ENCODE peak calls at places on chromosomes 7 and 10, in five cellular contexts. P is lung, F is left ventricle myocardium inferior, O is suprapubic skin, I is adrenal gland. B is an unnamed sample.

GRCh38 chr10:115093286-115093775 is at the start of gene ATRNL1:
- DNase-seq in I (peak; percentile 51), P (no peak), O (peak; percentile 60), F (no peak), B (peak; percentile 16)

GRCh38 chr7:70739646-70740045 is 392.3 kb upstream of the GALNT17 start:
- DNase-seq in P (no peak), I (no peak), O (no peak), F (no peak), B (no peak)

GRCh38 chr10:130160775-130161174 is 24.6 kb downstream of the GLRX3 start:
- DNase-seq in O (no peak), P (no peak), I (no peak), F (no peak), B (no peak)

GRCh38 chr7:138663741-138664710 is 37.1 kb downstream of the SVOPL start:
- DNase-seq in F (no peak), O (no peak), I (no peak), P (no peak), B (peak; percentile 9)

GRCh38 chr7:36441344-36442022 is 51.8 kb downstream of the ANLN start:
- DNase-seq in O (no peak), P (no peak), I (no peak), F (no peak), B (no peak)

GRCh38 chr7:36971515-36972139 is 247.3 kb upstream of the AOAH start:
- DNase-seq in P (no peak), F (no peak), I (no peak), O (no peak), B (no peak)

GRCh38 chr7:140263277-140263676 is 86.5 kb upstream of the KDM7A start:
- DNase-seq in O (no peak), P (no peak), I (no peak), F (no peak), B (no peak)

GRCh38 chr10:69574571-69574978 is 1.4 kb upstream of the NEUROG3 start:
- DNase-seq in O (no peak), I (peak; percentile 2), P (no peak), F (no peak), B (no peak)

GRCh38 chr10:24616536-24616935 is 107.2 kb downstream of the ARHGAP21 start:
- DNase-seq in P (no peak), I (no peak), F (no peak), O (no peak), B (no peak)

GRCh38 chr10:110279062-110279986 is 25.4 kb downstream of the SMNDC1 start:
- DNase-seq in P (no peak), O (no peak), F (no peak), I (peak; percentile 77), B (peak; percentile 79)

GRCh38 chr7:153381275-153382119 is 621.9 kb downstream of the ACTR3B start:
- DNase-seq in I (peak; percentile 16), P (no peak), O (no peak), F (no peak), B (no peak)

GRCh38 chr10:986137-986825 is 2.0 kb upstream of the GTPBP4 start:
- DNase-seq in P (peak; percentile 83), I (no peak), O (no peak), F (no peak), B (peak; percentile 57)

GRCh38 chr10:103923502-103923901 is 5.5 kb upstream of the STN1 start:
- DNase-seq in I (no peak), F (no peak), P (no peak), O (no peak), B (no peak)

GRCh38 chr7:43674559-43675436 is 54.5 kb downstream of the COA1 start:
- DNase-seq in O (no peak), P (no peak), I (peak; percentile 57), F (no peak), B (peak; percentile 74)

GRCh38 chr10:101619983-101620382 is 31.9 kb downstream of the DPCD start:
- DNase-seq in I (no peak), O (no peak), P (no peak), F (no peak), B (no peak)

GRCh38 chr10:73762915-73763314 is 18.7 kb downstream of the SEC24C start:
- DNase-seq in I (no peak), O (no peak), F (no peak), P (no peak), B (no peak)

GRCh38 chr10:131963350-131963749 is 18.4 kb downstream of the BNIP3 start:
- DNase-seq in I (no peak), O (peak; percentile 31), F (no peak), P (no peak), B (no peak)

GRCh38 chr7:155850730-155851678 is 38.7 kb upstream of the SHH start:
- DNase-seq in O (peak; percentile 19), F (no peak), I (no peak), P (no peak), B (no peak)

GRCh38 chr7:128934361-128935352 is 3.1 kb upstream of the IRF5 start:
- DNase-seq in O (no peak), F (no peak), I (no peak), P (no peak), B (no peak)

GRCh38 chr10:6476989-6477388 is 103.1 kb downstream of the PRKCQ start:
- DNase-seq in O (no peak), P (no peak), I (no peak), F (no peak), B (no peak)

GRCh38 chr10:6482737-6483362 is 97.2 kb downstream of the PRKCQ start:
- DNase-seq in I (no peak), O (no peak), F (no peak), P (no peak), B (no peak)

GRCh38 chr10:6473430-6473829 is 106.6 kb downstream of the PRKCQ start:
- DNase-seq in I (no peak), F (no peak), O (no peak), P (no peak), B (no peak)

GRCh38 chr10:6473901-6474370 is 106.1 kb downstream of the PRKCQ start:
- DNase-seq in O (no peak), I (no peak), F (no peak), P (no peak), B (no peak)

GRCh38 chr10:6478722-6479121 is 101.4 kb downstream of the PRKCQ start:
- DNase-seq in F (no peak), O (no peak), I (no peak), P (no peak), B (no peak)
- TF ChIP-seq CTCF in F (no peak), O (no peak), I (no peak), P (no peak), B (no peak)

GRCh38 chr10:63866747-63867140 is 345.5 kb downstream of the REEP3 start:
- DNase-seq in P (no peak), I (no peak), F (no peak), O (no peak), B (peak; percentile 4)
- H3K4me3 ChIP-seq in P (no peak overlapping the region), I (no peak overlapping the region), F (no peak overlapping the region), O (no peak overlapping the region), B (no peak overlapping the region)

GRCh38 chr7:28955356-28955722 is 2.8 kb downstream of the TRIL start:
- DNase-seq in I (no peak), P (no peak), O (no peak), F (no peak), B (no peak)

GRCh38 chr7:28956608-28957063 is 1.5 kb downstream of the TRIL start:
- DNase-seq in F (peak; percentile 66), P (peak; percentile 72), I (no peak), O (peak; percentile 78), B (no peak)

GRCh38 chr7:28957064-28957821 is 887 bp downstream of the TRIL start:
- DNase-seq in F (peak; percentile 29), O (peak; percentile 75), P (peak; percentile 34), I (no peak), B (no peak)

GRCh38 chr7:28954936-28955335 is 3.2 kb downstream of the TRIL start:
- DNase-seq in I (no peak), P (no peak), O (no peak), F (no peak), B (no peak)

DNA sequence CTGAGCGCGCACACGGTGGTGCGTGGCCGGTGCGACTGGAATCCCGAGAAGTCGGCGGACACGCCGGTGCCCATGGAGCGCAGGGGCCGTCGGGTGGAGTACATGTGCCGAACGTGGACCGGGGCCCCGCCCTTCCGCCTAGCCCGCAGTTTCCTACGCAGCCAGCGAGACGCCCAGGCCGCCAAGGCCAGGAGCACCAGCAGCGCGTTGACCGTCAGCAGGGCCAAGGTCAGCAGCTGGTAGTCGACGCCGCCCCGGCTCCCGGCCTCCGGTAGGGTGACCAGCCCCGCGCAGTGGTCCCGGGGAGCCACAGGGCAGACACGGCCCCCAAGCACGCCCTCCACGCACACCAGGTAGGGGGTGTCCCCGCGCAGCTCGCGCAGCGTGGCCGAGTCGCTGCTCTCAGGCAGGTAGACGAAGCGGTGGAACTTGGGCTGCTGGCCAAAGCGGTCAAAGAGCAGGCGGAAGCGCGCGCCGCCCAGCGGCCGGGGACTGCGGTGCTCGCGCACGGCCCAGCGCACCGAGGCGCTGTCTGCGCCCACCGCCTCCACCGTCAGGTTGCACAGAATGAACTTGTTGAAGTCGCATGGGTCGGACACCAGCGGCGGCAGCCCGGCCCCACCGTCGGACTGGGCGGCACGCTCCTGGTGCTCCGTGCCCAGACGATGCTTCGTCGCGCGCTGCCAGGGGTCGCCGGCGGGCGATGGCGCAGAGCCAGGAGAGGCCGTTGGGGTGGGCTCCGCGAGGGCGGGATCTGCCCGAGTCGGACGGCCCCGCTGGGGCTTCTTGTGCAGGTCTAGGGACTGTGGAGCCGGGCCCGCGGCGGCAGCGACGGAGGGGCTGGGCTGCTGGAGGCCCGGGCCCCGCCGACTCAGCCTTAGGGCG is 2.2 kb downstream of the TRIL start:
- DNase-seq in I (peak; percentile 53), P (peak; percentile 83), F (peak; percentile 81), O (peak; percentile 85), B (no peak)
- TF ChIP-seq CTCF in I (peak; percentile 78), P (peak; percentile 26), F (peak; percentile 62), O (peak; percentile 76), B (peak; percentile 47)

GRCh38 chr10:118951218-118951617 is 78.3 kb upstream of the NANOS1 start:
- DNase-seq in P (no peak), O (no peak), F (no peak), I (no peak), B (no peak)

GRCh38 chr10:118950190-118950658 is 79.3 kb upstream of the NANOS1 start:
- DNase-seq in I (peak; percentile 61), P (peak; percentile 19), F (no peak), O (no peak), B (peak; percentile 58)

GRCh38 chr10:118953999-118954398 is 75.5 kb upstream of the NANOS1 start:
- DNase-seq in P (peak; percentile 23), O (no peak), I (no peak), F (no peak), B (no peak)

GRCh38 chr10:118953598-118953997 is 75.9 kb upstream of the NANOS1 start:
- DNase-seq in F (no peak), P (no peak), O (no peak), I (no peak), B (no peak)

DNA sequence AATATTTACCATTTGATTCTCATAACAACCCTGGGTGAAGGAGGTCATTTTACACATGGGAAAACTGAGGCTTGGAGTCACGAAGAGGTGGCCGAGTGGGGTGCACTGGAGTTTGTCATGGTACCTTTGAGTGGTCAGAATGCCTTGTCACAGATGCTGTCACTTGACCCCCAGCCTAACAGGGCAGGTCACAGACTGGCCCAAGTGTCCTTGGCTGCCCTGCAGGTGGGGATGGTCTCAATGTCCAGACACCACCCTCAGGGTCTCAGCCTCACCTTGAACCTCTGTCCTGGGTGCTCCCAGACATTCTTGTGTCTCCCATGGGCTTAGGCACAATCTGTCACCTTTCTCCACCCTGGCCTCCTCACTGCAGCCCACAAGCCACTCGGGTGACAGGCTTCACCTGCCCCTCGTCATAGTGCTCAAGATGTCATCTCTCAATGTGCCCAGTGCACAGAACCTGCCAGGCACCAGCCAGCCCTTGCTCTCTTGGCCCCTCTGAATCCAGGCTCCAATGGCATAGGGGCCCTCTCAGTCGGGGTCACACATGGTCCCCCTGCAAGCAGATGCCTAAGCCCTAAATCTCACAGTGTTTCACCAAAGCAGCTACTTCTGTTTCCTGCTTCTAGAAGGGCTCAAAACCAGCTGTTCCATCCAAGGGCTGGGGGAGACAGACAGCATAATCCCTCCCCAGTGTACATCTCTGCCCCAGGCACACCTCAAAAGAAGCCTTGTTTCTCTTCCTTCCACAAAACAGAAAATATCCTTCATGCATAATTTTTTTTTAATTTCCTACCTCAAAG is 76.8 kb upstream of the NANOS1 start:
- DNase-seq in O (no peak), P (peak; percentile 13), F (no peak), I (no peak), B (no peak)
- H3K4me3 ChIP-seq in O (no peak overlapping the region), P (no peak overlapping the region), F (no peak overlapping the region), I (no peak overlapping the region), B (no peak overlapping the region)

B was measured in foreskin fibroblast.